ENCODE peak calls at places on chromosomes 1 and 21, in nine cellular contexts. One of them, this sample, is unnamed.

GRCh38 chr1:149972547-149972946 is 35.9 kb upstream of the MTMR11 start:
- DNase-seq in small intestine: no peak
- DNase-seq in fibroblast of villous mesenchyme: no peak
- DNase-seq in mesendoderm: no peak
- DNase-seq in HL-60: no peak
- DNase-seq in hepatocyte: no peak
- DNase-seq in HCT116: no peak
- DNase-seq in NT2/D1: no peak
- DNase-seq in GM23338: no peak
- DNase-seq in this sample: no peak

GRCh38 chr1:228347181-228347580 is 59.5 kb downstream of the TRIM11 start:
- DNase-seq in fibroblast of villous mesenchyme: no peak
- DNase-seq in mesendoderm: no peak
- DNase-seq in HCT116: no peak
- DNase-seq in HL-60: no peak
- DNase-seq in GM23338: no peak
- DNase-seq in hepatocyte: no peak
- DNase-seq in NT2/D1: no peak
- DNase-seq in small intestine: no peak
- DNase-seq in this sample: no peak

GRCh38 chr1:45326627-45327591 is at the start of gene HPDL:
- DNase-seq in fibroblast of villous mesenchyme: peak
- DNase-seq in HCT116: no peak
- DNase-seq in small intestine: peak
- DNase-seq in mesendoderm: peak
- DNase-seq in GM23338: peak
- DNase-seq in NT2/D1: no peak
- DNase-seq in hepatocyte: peak
- DNase-seq in HL-60: peak
- DNase-seq in this sample: no peak

GRCh38 chr21:46142581-46143473 is 12.6 kb downstream of the FTCD start:
- DNase-seq in NT2/D1: no peak
- DNase-seq in fibroblast of villous mesenchyme: no peak
- DNase-seq in small intestine: no peak
- DNase-seq in HCT116: no peak
- DNase-seq in HL-60: no peak
- DNase-seq in mesendoderm: no peak
- DNase-seq in hepatocyte: no peak
- DNase-seq in GM23338: no peak
- DNase-seq in this sample: no peak

GRCh38 chr21:39155578-39155977 is 27.7 kb downstream of the PSMG1 start:
- DNase-seq in GM23338: no peak
- DNase-seq in mesendoderm: no peak
- DNase-seq in hepatocyte: no peak
- DNase-seq in HL-60: no peak
- DNase-seq in small intestine: no peak
- DNase-seq in HCT116: no peak
- DNase-seq in NT2/D1: no peak
- DNase-seq in fibroblast of villous mesenchyme: no peak
- DNase-seq in this sample: no peak

GRCh38 chr1:163072658-163073057 is 3.5 kb downstream of the RGS4 start:
- DNase-seq in mesendoderm: no peak
- DNase-seq in HL-60: no peak
- DNase-seq in hepatocyte: no peak
- DNase-seq in fibroblast of villous mesenchyme: no peak
- DNase-seq in NT2/D1: no peak
- DNase-seq in GM23338: no peak
- DNase-seq in small intestine: no peak
- DNase-seq in HCT116: no peak
- DNase-seq in this sample: no peak

GRCh38 chr1:225882699-225883615 is 777 bp upstream of the TMEM63A start:
- DNase-seq in hepatocyte: peak
- DNase-seq in HL-60: no peak
- DNase-seq in mesendoderm: peak
- DNase-seq in HCT116: no peak
- DNase-seq in GM23338: peak
- DNase-seq in NT2/D1: no peak
- DNase-seq in small intestine: peak
- DNase-seq in fibroblast of villous mesenchyme: peak
- DNase-seq in this sample: peak

GRCh38 chr1:1124786-1125642 is 9.1 kb upstream of the C1orf159 start:
- DNase-seq in mesendoderm: no peak
- DNase-seq in HL-60: no peak
- DNase-seq in hepatocyte: peak
- DNase-seq in small intestine: peak
- DNase-seq in NT2/D1: no peak
- DNase-seq in GM23338: no peak
- DNase-seq in HCT116: no peak
- DNase-seq in fibroblast of villous mesenchyme: no peak
- DNase-seq in this sample: no peak

GRCh38 chr1:155064109-155064812 is 721 bp downstream of the EFNA4 start:
- DNase-seq in fibroblast of villous mesenchyme: peak
- DNase-seq in mesendoderm: peak
- DNase-seq in GM23338: peak
- DNase-seq in small intestine: peak
- DNase-seq in hepatocyte: peak
- DNase-seq in HCT116: no peak
- DNase-seq in HL-60: no peak
- DNase-seq in NT2/D1: no peak
- DNase-seq in this sample: peak

GRCh38 chr21:36981977-36982700 is 15.7 kb upstream of the HLCS start:
- DNase-seq in mesendoderm: no peak
- DNase-seq in fibroblast of villous mesenchyme: no peak
- DNase-seq in HCT116: no peak
- DNase-seq in GM23338: no peak
- DNase-seq in small intestine: no peak
- DNase-seq in hepatocyte: no peak
- DNase-seq in NT2/D1: no peak
- DNase-seq in HL-60: no peak
- DNase-seq in this sample: peak

GRCh38 chr21:36976228-36976627 is 9.8 kb upstream of the HLCS start:
- DNase-seq in HL-60: no peak
- DNase-seq in mesendoderm: no peak
- DNase-seq in fibroblast of villous mesenchyme: no peak
- DNase-seq in HCT116: no peak
- DNase-seq in NT2/D1: no peak
- DNase-seq in hepatocyte: no peak
- DNase-seq in GM23338: no peak
- DNase-seq in small intestine: no peak
- DNase-seq in this sample: no peak

GRCh38 chr21:36976882-36977651 is 10.6 kb upstream of the HLCS start:
- DNase-seq in mesendoderm: peak
- DNase-seq in hepatocyte: peak
- DNase-seq in NT2/D1: peak
- DNase-seq in fibroblast of villous mesenchyme: peak
- DNase-seq in HL-60: no peak
- DNase-seq in GM23338: peak
- DNase-seq in small intestine: no peak
- DNase-seq in HCT116: peak
- DNase-seq in this sample: peak

GRCh38 chr21:36980280-36981048 is 14.0 kb upstream of the HLCS start:
- DNase-seq in HL-60: no peak
- DNase-seq in mesendoderm: no peak
- DNase-seq in HCT116: no peak
- DNase-seq in fibroblast of villous mesenchyme: no peak
- DNase-seq in small intestine: peak
- DNase-seq in GM23338: peak
- DNase-seq in NT2/D1: no peak
- DNase-seq in hepatocyte: peak
- DNase-seq in this sample: no peak

GRCh38 chr21:36981049-36981391 is 14.6 kb upstream of the HLCS start:
- DNase-seq in mesendoderm: no peak
- DNase-seq in GM23338: no peak
- DNase-seq in hepatocyte: no peak
- DNase-seq in small intestine: no peak
- DNase-seq in HL-60: no peak
- DNase-seq in HCT116: no peak
- DNase-seq in NT2/D1: no peak
- DNase-seq in fibroblast of villous mesenchyme: no peak
- DNase-seq in this sample: no peak
- H3K4me3 ChIP-seq in mesendoderm: no peak
- H3K4me3 ChIP-seq in GM23338: peak
- H3K4me3 ChIP-seq in hepatocyte: no peak
- H3K4me3 ChIP-seq in small intestine: peak
- H3K4me3 ChIP-seq in HL-60: no peak
- H3K4me3 ChIP-seq in HCT116: peak
- H3K4me3 ChIP-seq in NT2/D1: peak
- H3K4me3 ChIP-seq in fibroblast of villous mesenchyme: peak
- H3K4me3 ChIP-seq in this sample: no peak

DNA sequence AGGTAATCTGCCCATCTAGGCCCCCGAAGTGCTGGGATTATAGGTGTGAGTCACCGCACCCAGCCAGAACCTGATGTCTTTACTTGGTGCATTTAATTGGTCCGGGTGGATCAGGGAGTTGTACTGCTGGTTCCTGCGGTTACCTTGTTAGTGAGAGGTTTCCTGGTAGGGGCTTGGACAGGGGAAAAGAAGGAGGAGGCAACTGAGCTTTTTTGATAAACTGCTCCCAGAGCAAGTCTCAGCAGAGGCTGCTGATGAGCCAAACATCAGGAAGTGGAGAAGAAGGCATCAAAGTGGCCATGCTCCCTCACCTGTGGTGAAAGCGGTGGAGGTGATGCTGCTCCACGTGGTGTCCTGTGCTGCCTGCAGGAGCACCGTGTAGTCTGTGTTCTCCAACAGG is 161.5 kb upstream of the KIAA0040 start:
- DNase-seq in NT2/D1: no peak
- DNase-seq in small intestine: no peak
- DNase-seq in HL-60: no peak
- DNase-seq in HCT116: no peak
- DNase-seq in hepatocyte: no peak
- DNase-seq in mesendoderm: no peak
- DNase-seq in fibroblast of villous mesenchyme: no peak
- DNase-seq in GM23338: no peak
- DNase-seq in this sample: no peak
- H3K4me3 ChIP-seq in NT2/D1: no peak
- H3K4me3 ChIP-seq in small intestine: no peak
- H3K4me3 ChIP-seq in HL-60: no peak
- H3K4me3 ChIP-seq in HCT116: no peak
- H3K4me3 ChIP-seq in hepatocyte: no peak
- H3K4me3 ChIP-seq in mesendoderm: no peak
- H3K4me3 ChIP-seq in fibroblast of villous mesenchyme: no peak
- H3K4me3 ChIP-seq in GM23338: no peak
- H3K4me3 ChIP-seq in this sample: no peak

GRCh38 chr1:88457197-88457596 is 226.9 kb upstream of the PKN2 start:
- DNase-seq in fibroblast of villous mesenchyme: no peak
- DNase-seq in NT2/D1: no peak
- DNase-seq in GM23338: no peak
- DNase-seq in small intestine: no peak
- DNase-seq in HCT116: no peak
- DNase-seq in hepatocyte: no peak
- DNase-seq in HL-60: no peak
- DNase-seq in mesendoderm: no peak
- DNase-seq in this sample: no peak

GRCh38 chr1:88466899-88467580 is 217.0 kb upstream of the PKN2 start:
- DNase-seq in GM23338: no peak
- DNase-seq in hepatocyte: no peak
- DNase-seq in HL-60: no peak
- DNase-seq in HCT116: no peak
- DNase-seq in small intestine: no peak
- DNase-seq in fibroblast of villous mesenchyme: no peak
- DNase-seq in mesendoderm: no peak
- DNase-seq in NT2/D1: no peak
- DNase-seq in this sample: no peak

GRCh38 chr1:88463401-88463800 is 220.7 kb upstream of the PKN2 start:
- DNase-seq in NT2/D1: no peak
- DNase-seq in hepatocyte: no peak
- DNase-seq in HL-60: no peak
- DNase-seq in small intestine: no peak
- DNase-seq in fibroblast of villous mesenchyme: no peak
- DNase-seq in HCT116: no peak
- DNase-seq in mesendoderm: no peak
- DNase-seq in GM23338: no peak
- DNase-seq in this sample: no peak

GRCh38 chr1:88462481-88463261 is 221.4 kb upstream of the PKN2 start:
- DNase-seq in NT2/D1: peak
- DNase-seq in HCT116: no peak
- DNase-seq in mesendoderm: peak
- DNase-seq in small intestine: peak
- DNase-seq in fibroblast of villous mesenchyme: peak
- DNase-seq in HL-60: no peak
- DNase-seq in hepatocyte: peak
- DNase-seq in GM23338: peak
- DNase-seq in this sample: peak
- H3K4me3 ChIP-seq in NT2/D1: peak
- H3K4me3 ChIP-seq in HCT116: peak
- H3K4me3 ChIP-seq in mesendoderm: peak
- H3K4me3 ChIP-seq in small intestine: peak
- H3K4me3 ChIP-seq in fibroblast of villous mesenchyme: peak
- H3K4me3 ChIP-seq in HL-60: no peak
- H3K4me3 ChIP-seq in hepatocyte: peak
- H3K4me3 ChIP-seq in GM23338: peak
- H3K4me3 ChIP-seq in this sample: peak

DNA sequence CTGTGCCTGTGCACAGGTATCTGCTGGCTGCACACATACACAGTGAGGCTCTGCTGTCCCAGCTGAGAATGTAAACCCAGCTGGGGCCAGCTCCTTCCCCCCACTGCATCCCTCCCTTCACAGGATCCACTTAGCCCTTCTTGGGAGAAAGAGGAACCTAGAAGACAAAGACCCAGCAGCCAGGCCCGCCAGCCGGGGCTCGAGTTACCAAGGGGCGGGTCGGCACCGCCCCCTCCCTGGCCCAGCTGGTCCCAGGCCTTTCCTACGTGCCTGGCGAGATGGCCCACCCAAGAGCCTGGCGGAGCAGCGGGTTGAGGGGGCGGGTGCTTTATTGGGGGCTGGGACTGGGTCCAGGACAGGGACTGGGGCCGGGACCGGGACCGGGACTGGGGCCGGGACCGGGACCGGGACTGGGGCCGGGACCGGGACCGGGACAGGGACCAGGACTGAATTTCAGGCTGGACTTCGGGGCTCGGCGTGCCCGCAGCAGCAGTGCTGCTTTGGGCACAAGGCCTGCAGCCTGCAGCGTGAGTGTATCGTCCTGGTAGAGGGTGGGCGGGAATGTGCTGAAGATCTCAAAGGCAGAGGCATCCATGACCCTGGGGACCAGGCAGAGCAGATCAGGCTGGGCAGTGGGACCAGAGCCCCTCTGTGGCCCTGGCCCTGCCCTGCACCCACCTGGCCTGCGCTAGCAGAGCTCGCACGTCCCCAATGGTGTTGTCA is 2.2 kb downstream of the SH3BGRL3 start:
- DNase-seq in NT2/D1: peak
- DNase-seq in hepatocyte: peak
- DNase-seq in small intestine: no peak
- DNase-seq in HCT116: no peak
- DNase-seq in GM23338: peak
- DNase-seq in mesendoderm: peak
- DNase-seq in HL-60: no peak
- DNase-seq in fibroblast of villous mesenchyme: peak
- DNase-seq in this sample: no peak
- H3K4me3 ChIP-seq in NT2/D1: no peak
- H3K4me3 ChIP-seq in hepatocyte: no peak
- H3K4me3 ChIP-seq in small intestine: no peak
- H3K4me3 ChIP-seq in HCT116: no peak
- H3K4me3 ChIP-seq in GM23338: peak
- H3K4me3 ChIP-seq in mesendoderm: no peak
- H3K4me3 ChIP-seq in HL-60: no peak
- H3K4me3 ChIP-seq in fibroblast of villous mesenchyme: no peak
- H3K4me3 ChIP-seq in this sample: no peak

This sample was measured in HAP-1.